ENCODE peak calls at places on chromosomes 7 and 10, in eight cellular contexts. R is foreskin fibroblast, B is aorta, C is RWPE1, I is lower leg skin, W is PC-9, H is transverse colon, O is T follicular helper cell. K is an unnamed sample.

GRCh38 chr7:159154243-159154642 is 9.6 kb upstream of the VIPR2 start:
- DNase-seq in R (no peak), B (no peak), C (no peak), I (no peak), W (no peak), H (no peak), O (no peak), K (no peak)

GRCh38 chr10:35561670-35562069 is 43.5 kb upstream of the GJD4 start:
- DNase-seq in R (peak; percentile 13), B (no peak), C (no peak), I (no peak), W (no peak), H (no peak), O (no peak), K (no peak)

GRCh38 chr7:92872701-92873100 is 36.3 kb upstream of the CDK6 start:
- DNase-seq in R (peak; percentile 15), B (peak; percentile 43), C (no peak), I (no peak), W (no peak), H (no peak), O (no peak), K (no peak)

GRCh38 chr7:131329176-131329570 is 1.5 kb downstream of the MKLN1 start:
- DNase-seq in R (peak; percentile 28), B (no peak), C (no peak), I (no peak), W (no peak), H (no peak), O (no peak), K (no peak)

GRCh38 chr7:68787586-68787985 is 810.7 kb upstream of the AUTS2 start:
- DNase-seq in R (no peak), B (no peak), C (no peak), I (no peak), W (no peak), H (no peak), O (no peak), K (no peak)

GRCh38 chr10:132554991-132555647 is 17.5 kb downstream of the INPP5A start:
- DNase-seq in R (no peak), B (peak; percentile 66), C (no peak), I (no peak), W (no peak), H (peak; percentile 52), O (no peak), K (no peak)

GRCh38 chr10:84308021-84308420 is 20.4 kb upstream of the CCSER2 start:
- DNase-seq in R (peak; percentile 14), B (no peak), C (no peak), I (no peak), W (no peak), H (no peak), O (no peak), K (no peak)

GRCh38 chr10:110042181-110042580 is 34.4 kb downstream of the ADD3 start:
- DNase-seq in R (no peak), B (no peak), C (no peak), I (no peak), W (no peak), H (no peak), O (no peak), K (no peak)

GRCh38 chr7:86116-86515 is 106.3 kb upstream of the FAM20C start:
- DNase-seq in R (no peak), B (peak; percentile 35), C (no peak), I (no peak), W (no peak), H (no peak), O (no peak), K (peak; percentile 7)

GRCh38 chr10:28411648-28412047 is 108.8 kb upstream of the MPP7 start:
- DNase-seq in R (no peak), B (no peak), C (peak; percentile 36), I (no peak), W (no peak), H (no peak), O (no peak), K (peak; percentile 18)

GRCh38 chr7:150378115-150378852 is 846 bp upstream of the ZNF775 start:
- DNase-seq in R (peak; percentile 77), B (no peak), C (peak; percentile 26), I (no peak), W (peak; percentile 77), H (peak; percentile 80), O (peak; percentile 37), K (peak; percentile 58)

GRCh38 chr10:69479241-69479730 is 28.0 kb downstream of the TSPAN15 start:
- DNase-seq in R (no peak), B (peak; percentile 77), C (no peak), I (no peak), W (no peak), H (no peak), O (no peak), K (no peak)

GRCh38 chr7:46446151-46446550 is 525.1 kb upstream of the IGFBP3 start:
- DNase-seq in R (no peak), B (no peak), C (no peak), I (no peak), W (no peak), H (no peak), O (no peak), K (no peak)

GRCh38 chr10:35607475-35608316 is 2.6 kb downstream of the GJD4 start:
- DNase-seq in R (peak; percentile 30), B (no peak), C (no peak), I (no peak), W (no peak), H (no peak), O (no peak), K (peak; percentile 56)

GRCh38 chr7:100407285-100408180 is 21.0 kb downstream of the ZCWPW1 start:
- DNase-seq in R (peak; percentile 86), B (peak; percentile 49), C (peak; percentile 78), I (no peak), W (peak; percentile 74), H (no peak), O (peak; percentile 20), K (peak; percentile 83)

GRCh38 chr7:101663747-101664146 is 34.7 kb upstream of the MYL10 start:
- DNase-seq in R (no peak), B (no peak), C (no peak), I (no peak), W (no peak), H (no peak), O (no peak), K (no peak)

GRCh38 chr10:84341983-84342382 is 13.6 kb downstream of the CCSER2 start:
- DNase-seq in R (no peak), B (no peak), C (no peak), I (no peak), W (no peak), H (no peak), O (no peak), K (no peak)

GRCh38 chr10:10552948-10553347 is 464.7 kb upstream of the CELF2 start:
- DNase-seq in R (no peak), B (no peak), C (no peak), I (no peak), W (no peak), H (no peak), O (no peak), K (no peak)

GRCh38 chr10:55629792-55630490 is 731.1 kb downstream of the ZWINT start:
- DNase-seq in R (no peak), B (no peak), C (peak; percentile 28), I (no peak), W (no peak), H (no peak), O (no peak), K (peak; percentile 46)

GRCh38 chr7:2013381-2014311 is 219.1 kb downstream of the MAD1L1 start:
- DNase-seq in R (no peak), B (peak; percentile 42), C (no peak), I (no peak), W (no peak), H (no peak), O (no peak), K (no peak)

GRCh38 chr7:38327597-38327996 is 54.2 kb upstream of the TARP start:
- DNase-seq in R (no peak), B (no peak), C (no peak), I (no peak), W (no peak), H (no peak), O (no peak), K (peak; percentile 38)

GRCh38 chr7:157872447-157872846 is 535.6 kb downstream of the DNAJB6 start:
- DNase-seq in R (no peak), B (no peak), C (no peak), I (no peak), W (no peak), H (no peak), O (no peak), K (no peak)

GRCh38 chr10:78736926-78737618 is 331.7 kb upstream of the ZMIZ1 start:
- DNase-seq in R (no peak), B (no peak), C (no peak), I (no peak), W (no peak), H (no peak), O (no peak), K (no peak)

GRCh38 chr10:131792011-131792651 is 108.7 kb upstream of the PPP2R2D start:
- DNase-seq in R (no peak), B (no peak), C (no peak), I (no peak), W (no peak), H (no peak), O (no peak), K (no peak)

GRCh38 chr10:75400769-75401568 is 595 bp downstream of the ZNF503 start:
- DNase-seq in R (peak; percentile 83), B (peak; percentile 80), C (peak; percentile 58), I (no peak), W (peak; percentile 32), H (peak; percentile 60), O (no peak), K (peak; percentile 74)

GRCh38 chr7:26375604-26376207 is 84.0 kb downstream of the SNX10 start:
- DNase-seq in R (no peak), B (no peak), C (no peak), I (no peak), W (no peak), H (no peak), O (no peak), K (no peak)

GRCh38 chr7:104900525-104900924 is 113.5 kb upstream of the KMT2E start:
- DNase-seq in R (no peak), B (no peak), C (no peak), I (no peak), W (no peak), H (no peak), O (no peak), K (no peak)

GRCh38 chr7:151244156-151244870 is 4.2 kb downstream of the SMARCD3 start:
- DNase-seq in R (peak; percentile 73), B (peak; percentile 51), C (no peak), I (no peak), W (no peak), H (peak; percentile 51), O (peak; percentile 36), K (peak; percentile 79)